ENCODE peak calls at places on chromosome 4, in ten cellular contexts. U is astrocyte; G is mesenchymal stem cell; M is fibroblast of lung; L is CD8-positive, alpha-beta T cell; B is H9; Z is HCT116; N is uterus; H is aorta; I is left lung. Y is an unnamed sample.

GRCh38 chr4:7964890-7965662 is 25.4 kb upstream of the AFAP1 start:
- DNase-seq in H (no peak), Z (no peak), I (no peak), U (peak; percentile 59), B (peak; percentile 64), M (peak; percentile 64), N (peak; percentile 80), G (peak; percentile 57), L (no peak), Y (peak; percentile 10)

GRCh38 chr4:7161721-7162214 is 30.6 kb upstream of the SORCS2 start:
- DNase-seq in U (peak; percentile 73), N (peak; percentile 32), G (no peak), Z (no peak), B (peak; percentile 19), I (no peak), H (no peak), M (peak; percentile 81), L (no peak), Y (no peak)

GRCh38 chr4:157005193-157005592 is 33.6 kb upstream of the PDGFC start:
- DNase-seq in H (no peak), Z (no peak), N (no peak), M (no peak), U (no peak), B (no peak), G (no peak), I (no peak), L (no peak), Y (no peak)

GRCh38 chr4:6044276-6044675 is 26.0 kb upstream of the C4orf50 start:
- DNase-seq in Z (no peak), G (no peak), N (no peak), U (no peak), L (no peak), B (no peak), M (no peak), I (no peak), H (peak; percentile 22), Y (no peak)

GRCh38 chr4:158176108-158176507 is 3.3 kb upstream of the GASK1B start:
- DNase-seq in B (no peak), U (peak; percentile 60), H (no peak), I (no peak), Z (peak; percentile 56), M (peak; percentile 73), L (no peak), G (no peak), N (no peak), Y (peak; percentile 59)

GRCh38 chr4:97627785-97628184 is 515.5 kb downstream of the STPG2 start:
- DNase-seq in I (no peak), B (no peak), Z (no peak), M (no peak), G (no peak), H (no peak), L (no peak), N (no peak), U (no peak), Y (no peak)

GRCh38 chr4:147731611-147732515 is at the start of gene ARHGAP10:
- DNase-seq in B (peak; percentile 65), Z (no peak), M (peak; percentile 84), H (peak; percentile 92), U (peak; percentile 73), I (peak; percentile 93), L (peak; percentile 79), G (peak; percentile 90), N (peak; percentile 75), Y (peak; percentile 64)

GRCh38 chr4:73729534-73730165 is 10.7 kb upstream of the CXCL8 start:
- DNase-seq in Z (peak; percentile 54), N (peak; percentile 48), B (peak; percentile 71), H (no peak), L (no peak), M (peak; percentile 69), I (no peak), U (peak; percentile 61), G (peak; percentile 86), Y (peak; percentile 66)

GRCh38 chr4:161522031-161522430 is 641.8 kb downstream of the FSTL5 start:
- DNase-seq in I (no peak), B (no peak), L (no peak), M (peak; percentile 20), N (no peak), U (peak; percentile 20), Z (no peak), G (no peak), H (no peak), Y (peak; percentile 9)

GRCh38 chr4:137253949-137254348 is 278.3 kb downstream of the PCDH18 start:
- DNase-seq in L (no peak), U (peak; percentile 81), Z (no peak), B (no peak), M (peak; percentile 83), H (no peak), I (no peak), G (peak; percentile 74), N (no peak), Y (no peak)

GRCh38 chr4:42519803-42520417 is 122.6 kb downstream of the SHISA3 start:
- DNase-seq in M (peak; percentile 21), N (no peak), G (peak; percentile 51), Z (peak; percentile 28), L (no peak), I (no peak), H (no peak), U (peak; percentile 12), B (no peak), Y (peak; percentile 68)

GRCh38 chr4:962231-963208 is 10.8 kb downstream of the DGKQ start:
- DNase-seq in B (no peak), L (no peak), N (peak; percentile 15), M (no peak), G (no peak), H (peak; percentile 79), Z (no peak), I (peak; percentile 80), U (no peak), Y (no peak)

GRCh38 chr4:152109585-152110509 is 349.0 kb upstream of the GATB start:
- DNase-seq in H (no peak), B (no peak), M (no peak), N (no peak), G (no peak), U (no peak), I (no peak), L (no peak), Z (no peak), Y (no peak)

GRCh38 chr4:2484169-2484568 is 15.3 kb downstream of the RNF4 start:
- DNase-seq in G (no peak), N (no peak), M (no peak), B (no peak), I (no peak), L (no peak), Z (no peak), U (no peak), H (peak; percentile 5), Y (no peak)

GRCh38 chr4:2487632-2488031 is 18.7 kb downstream of the RNF4 start:
- DNase-seq in L (no peak), M (no peak), B (no peak), G (peak; percentile 11), H (peak; percentile 6), I (no peak), N (no peak), Z (no peak), U (no peak), Y (no peak)

GRCh38 chr4:2489081-2489805 is 20.3 kb downstream of the RNF4 start:
- DNase-seq in U (no peak), N (no peak), L (no peak), G (no peak), I (no peak), B (no peak), H (peak; percentile 55), M (no peak), Z (no peak), Y (no peak)

GRCh38 chr4:2484993-2485392 is 16.1 kb downstream of the RNF4 start:
- DNase-seq in M (peak; percentile 9), L (peak; percentile 76), G (no peak), B (no peak), Z (no peak), N (peak; percentile 24), U (no peak), I (peak; percentile 92), H (peak; percentile 78), Y (peak; percentile 88)

GRCh38 chr4:2486981-2487380 is 18.1 kb downstream of the RNF4 start:
- DNase-seq in M (no peak), H (peak; percentile 16), G (no peak), B (no peak), I (no peak), N (no peak), L (no peak), Z (no peak), U (no peak), Y (no peak)
- H3K4me1 ChIP-seq in M (peaks cover 6% of the 10 kb centered on the region), H (no peaks in the 10 kb centered on the region), G (peaks cover 13% of the 10 kb centered on the region), B (no peaks in the 10 kb centered on the region), I (peaks cover 27% of the 10 kb centered on the region), N (peaks cover 3% of the 10 kb centered on the region), L (peaks cover 58% of the 10 kb centered on the region), Z (no peaks in the 10 kb centered on the region), U (peaks cover 19% of the 10 kb centered on the region), Y (peaks cover 20% of the 10 kb centered on the region)

GRCh38 chr4:16253127-16253960 is 27.1 kb upstream of the TAPT1 start:
- DNase-seq in I (no peak), L (no peak), M (peak; percentile 91), U (peak; percentile 87), N (no peak), Z (no peak), H (no peak), B (no peak), G (peak; percentile 59), Y (no peak)
- H3K4me1 ChIP-seq in I (no peaks in the 10 kb centered on the region), L (no peaks in the 10 kb centered on the region), M (peaks cover 9% of the 10 kb centered on the region), U (peaks cover 21% of the 10 kb centered on the region), N (no peaks in the 10 kb centered on the region), Z (peaks cover 23% of the 10 kb centered on the region), H (no peaks in the 10 kb centered on the region), B (no peaks in the 10 kb centered on the region), G (no peaks in the 10 kb centered on the region), Y (no peaks in the 10 kb centered on the region)

DNA sequence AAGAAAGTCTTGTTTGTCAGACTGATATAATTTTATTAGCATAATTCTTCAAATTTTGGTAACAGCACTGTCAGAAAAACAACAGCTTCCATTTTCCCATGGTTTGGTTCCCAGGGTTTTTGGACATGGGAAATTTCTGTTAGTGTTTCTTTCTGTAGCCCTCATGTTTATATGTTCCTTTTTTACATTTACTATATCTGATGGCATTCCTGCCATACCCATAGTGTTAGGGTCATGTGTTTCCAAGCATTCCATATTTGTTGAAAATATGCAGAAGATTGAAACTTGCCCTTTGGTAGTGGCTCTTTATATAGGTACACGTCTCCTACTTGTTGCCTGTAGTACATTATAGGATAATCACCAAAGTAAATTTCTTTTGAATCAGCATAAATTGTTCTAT is 65.8 kb downstream of the PDLIM5 start:
- DNase-seq in L (no peak), M (no peak), H (no peak), Z (no peak), N (no peak), G (no peak), U (no peak), B (no peak), I (no peak), Y (no peak)
- H3K4me1 ChIP-seq in L (peaks cover 3% of the 10 kb centered on the region), M (peaks cover 3% of the 10 kb centered on the region), H (peaks cover 2% of the 10 kb centered on the region), Z (peaks cover 29% of the 10 kb centered on the region), N (peaks cover 8% of the 10 kb centered on the region), G (peaks cover 3% of the 10 kb centered on the region), U (peaks cover 24% of the 10 kb centered on the region), B (peaks cover 3% of the 10 kb centered on the region), I (peaks cover 6% of the 10 kb centered on the region), Y (no peaks in the 10 kb centered on the region)

DNA sequence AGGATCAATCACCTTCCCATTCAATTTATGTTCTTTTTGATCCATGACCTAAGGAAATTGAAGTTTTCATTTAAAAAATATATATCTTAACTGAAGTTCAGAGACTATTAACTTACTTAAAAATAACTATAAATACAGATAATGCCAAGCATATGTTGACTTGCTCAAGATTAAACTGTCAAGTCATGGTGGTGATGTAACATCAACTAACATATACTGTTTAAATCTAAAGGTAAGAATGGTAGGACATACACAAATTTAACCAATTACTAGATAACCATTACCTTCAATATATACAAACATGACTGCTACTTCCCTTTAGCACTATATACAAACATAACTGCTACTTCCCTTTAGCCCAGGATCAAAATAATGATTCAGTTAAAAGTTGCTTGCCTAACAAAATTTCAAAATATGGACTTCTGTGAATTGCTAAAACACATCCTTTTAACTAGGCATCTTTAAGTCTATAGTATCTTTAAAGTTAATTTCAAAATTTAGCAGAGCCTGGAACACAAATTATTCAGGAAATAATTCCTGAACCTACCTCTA is 14.9 kb downstream of the HNRNPD start:
- DNase-seq in I (no peak), N (no peak), H (no peak), U (no peak), L (no peak), Z (no peak), G (no peak), M (no peak), B (no peak), Y (no peak)
- H3K4me1 ChIP-seq in I (peaks cover 12% of the 10 kb centered on the region), N (peaks cover 1% of the 10 kb centered on the region), H (no peaks in the 10 kb centered on the region), U (peaks cover 4% of the 10 kb centered on the region), L (peaks cover 77% of the 10 kb centered on the region), Z (no peaks in the 10 kb centered on the region), G (peaks cover 5% of the 10 kb centered on the region), M (no peaks in the 10 kb centered on the region), B (no peaks in the 10 kb centered on the region), Y (peaks cover 2% of the 10 kb centered on the region)